ENCODE peak calls at places on chromosomes 3 and 15, in nine cellular contexts. N, M, H, S, E, W, O, D and I are unnamed samples.

GRCh38 chr3:24595801-24596200 is 101.2 kb upstream of the THRB start:
- DNase-seq in H (no peak), M (peak), S (peak), E (no peak), D (no peak), W (no peak), O (no peak), N (no peak), I (no peak)

GRCh38 chr15:25930931-25931330 is 67.8 kb upstream of the ATP10A start:
- DNase-seq in S (no peak), N (no peak), H (no peak), O (no peak), E (no peak), D (no peak), W (no peak), M (no peak), I (no peak)

GRCh38 chr3:40913641-40914040 is 285.7 kb upstream of the CTNNB1 start:
- DNase-seq in O (no peak), E (no peak), M (no peak), W (no peak), D (no peak), N (no peak), H (no peak), S (no peak), I (peak)

GRCh38 chr3:115513411-115513800 is 109.9 kb upstream of the GAP43 start:
- DNase-seq in E (no peak), O (peak), W (no peak), N (no peak), H (no peak), M (no peak), S (no peak), D (no peak), I (no peak)

GRCh38 chr3:69712933-69713332 is 26.3 kb upstream of the MITF start:
- DNase-seq in M (no peak), H (no peak), D (no peak), S (no peak), E (no peak), N (no peak), W (no peak), O (no peak), I (no peak)

GRCh38 chr3:128546646-128547045 is 53.6 kb upstream of the GATA2 start:
- DNase-seq in M (no peak), D (no peak), W (no peak), H (no peak), O (no peak), N (no peak), E (no peak), S (no peak), I (peak)

GRCh38 chr3:99630815-99631214 is 7.6 kb upstream of the COL8A1 start:
- DNase-seq in E (no peak), H (no peak), O (no peak), N (no peak), D (no peak), M (peak), W (no peak), S (no peak), I (no peak)

GRCh38 chr3:32216172-32216783 is 22.2 kb upstream of the CMTM8 start:
- DNase-seq in O (no peak), H (no peak), N (no peak), E (no peak), W (no peak), D (no peak), S (no peak), M (no peak), I (no peak)

GRCh38 chr3:142445816-142446254 is 2.0 kb downstream of the XRN1 start:
- DNase-seq in E (no peak), H (no peak), S (no peak), D (peak), W (no peak), M (peak), N (no peak), O (peak), I (no peak)

GRCh38 chr3:74443102-74443501 is 171.4 kb downstream of the CNTN3 start:
- DNase-seq in O (no peak), H (no peak), M (peak), W (no peak), N (no peak), E (no peak), S (no peak), D (peak), I (no peak)

DNA sequence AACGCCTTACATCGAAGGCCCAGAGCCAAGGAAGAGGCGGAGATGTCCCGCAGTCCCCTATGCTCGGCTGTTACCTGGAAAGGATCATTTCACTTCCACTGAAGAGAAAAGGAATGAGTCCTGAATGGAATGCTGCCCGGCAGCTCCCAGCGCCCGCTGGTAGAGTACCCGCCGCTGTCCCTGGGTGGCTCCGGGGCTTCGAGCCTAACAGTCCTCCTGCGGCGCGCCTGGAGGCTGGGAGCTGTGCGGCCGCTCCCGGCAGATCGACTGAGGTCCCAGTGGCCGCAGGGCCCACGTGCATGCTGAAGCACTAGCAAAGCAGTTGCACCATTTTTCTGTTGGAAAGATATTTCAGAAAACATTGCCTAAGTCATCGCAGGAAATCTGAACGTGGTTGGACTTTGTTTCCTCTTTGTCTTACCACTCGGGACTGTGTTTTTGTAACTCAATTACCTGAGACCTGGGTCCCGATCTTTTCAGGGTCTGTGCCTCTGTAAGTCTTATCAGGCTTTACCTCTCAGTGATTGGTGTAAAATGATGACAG is 984 bp downstream of the RNU6-1 start:
- DNase-seq in O (no peak), H (no peak), W (peak), D (no peak), S (peak), N (no peak), E (peak), M (no peak), I (peak)
- TF ChIP-seq CTCF in O (no peak), H (peak), W (peak), D (no peak), S (no peak), N (no peak), E (no peak), M (no peak), I (no peak)

GRCh38 chr15:90932660-90932991 is 277 bp upstream of the HDDC3 start:
- DNase-seq in O (no peak), H (no peak), M (no peak), W (no peak), E (no peak), D (no peak), S (no peak), N (no peak), I (no peak)
- TF ChIP-seq CTCF in O (no peak), H (no peak), M (no peak), W (peak), E (no peak), D (no peak), S (peak), N (no peak), I (no peak)

GRCh38 chr3:152234657-152235375 is 33.9 kb upstream of the MBNL1 start:
- DNase-seq in S (no peak), H (no peak), O (no peak), E (no peak), W (no peak), D (no peak), M (no peak), N (no peak), I (no peak)
- TF ChIP-seq CTCF in S (no peak), H (no peak), O (no peak), E (no peak), W (no peak), D (no peak), M (no peak), N (no peak), I (no peak)

DNA sequence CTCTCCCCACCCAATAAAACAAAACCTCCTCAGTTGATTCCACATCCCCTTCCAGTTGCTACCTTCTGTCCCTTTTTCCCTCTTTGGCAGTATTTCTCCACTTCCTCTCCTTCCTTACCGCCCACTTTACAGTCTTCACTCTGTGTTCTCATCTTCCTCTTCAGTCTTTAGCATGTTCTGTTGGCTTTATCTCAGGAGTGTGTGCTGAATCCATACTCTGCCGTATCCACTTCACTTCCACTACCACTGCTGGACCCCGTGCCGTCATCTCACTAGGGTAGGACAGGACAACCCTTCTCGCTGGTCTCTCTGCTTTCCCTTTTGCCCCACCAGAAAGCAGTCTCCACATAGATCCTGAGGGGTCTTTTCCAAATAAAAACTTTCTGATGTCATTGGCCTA is 74.3 kb downstream of the FNDC3B start:
- DNase-seq in H (no peak), M (no peak), W (no peak), N (no peak), O (no peak), S (no peak), E (no peak), D (no peak), I (no peak)
- TF ChIP-seq CTCF in H (no peak), M (no peak), W (no peak), N (no peak), O (no peak), S (no peak), E (no peak), D (no peak), I (no peak)

GRCh38 chr3:64030741-64031140 is 7.4 kb upstream of the PSMD6 start:
- DNase-seq in O (peak), H (peak), E (peak), W (peak), M (peak), N (no peak), D (peak), S (peak), I (peak)
- TF ChIP-seq CTCF in O (peak), H (peak), E (peak), W (peak), M (peak), N (peak), D (peak), S (peak), I (peak)

GRCh38 chr3:102536479-102536878 is 101.7 kb downstream of the ZPLD1 start:
- DNase-seq in N (peak), S (no peak), D (peak), E (no peak), W (no peak), H (no peak), M (peak), O (peak), I (no peak)
- TF ChIP-seq CTCF in N (peak), S (no peak), D (peak), E (peak), W (peak), H (peak), M (peak), O (no peak), I (no peak)

DNA sequence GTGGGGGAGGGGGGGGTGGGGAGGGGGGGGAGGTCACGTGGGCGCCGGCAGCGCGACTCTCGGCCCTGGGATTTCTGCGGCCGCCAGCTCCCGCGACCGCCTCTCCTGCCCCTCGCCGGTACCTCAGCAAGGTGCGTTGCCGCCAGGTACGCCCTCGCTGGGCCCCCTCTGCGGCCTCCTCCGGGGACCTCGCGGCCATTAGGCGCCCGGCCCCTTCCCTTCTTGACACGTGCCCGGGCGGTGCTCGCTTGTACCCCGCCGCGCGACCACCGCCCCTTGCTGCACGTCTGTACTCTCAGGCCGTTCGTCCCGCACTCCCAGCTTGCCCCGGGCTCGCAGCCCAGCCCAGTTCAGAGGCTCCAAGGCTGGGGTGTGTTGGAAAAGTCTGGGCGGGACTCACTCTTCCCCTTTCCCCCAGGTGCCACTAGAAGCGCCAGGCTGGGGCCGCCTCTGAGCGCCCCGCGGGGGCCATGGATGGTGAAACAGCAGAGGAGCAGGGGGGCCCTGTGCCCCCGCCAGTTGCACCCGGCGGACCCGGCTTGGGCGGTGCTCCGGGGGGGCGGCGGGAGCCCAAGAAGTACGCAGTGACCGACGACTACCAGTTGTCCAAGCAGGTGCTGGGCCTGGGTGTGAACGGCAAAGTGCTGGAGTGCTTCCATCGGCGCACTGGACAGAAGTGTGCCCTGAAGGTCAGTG is at the start of gene MAPKAPK3:
- DNase-seq in H (peak), N (no peak), D (no peak), O (peak), E (no peak), W (no peak), S (peak), M (peak), I (no peak)
- TF ChIP-seq CTCF in H (no peak), N (no peak), D (no peak), O (no peak), E (no peak), W (peak), S (no peak), M (no peak), I (no peak)

GRCh38 chr3:122307987-122308386 is 17.1 kb upstream of the CSTA start:
- DNase-seq in M (no peak), S (no peak), E (no peak), N (no peak), O (no peak), W (no peak), H (no peak), D (no peak), I (no peak)

GRCh38 chr3:122306622-122306953 is 18.5 kb upstream of the CSTA start:
- DNase-seq in E (no peak), O (no peak), M (no peak), H (no peak), N (no peak), D (no peak), W (no peak), S (no peak), I (no peak)

GRCh38 chr3:122310361-122310760 is 14.7 kb upstream of the CSTA start:
- DNase-seq in W (no peak), N (no peak), E (no peak), S (no peak), O (no peak), D (no peak), H (no peak), M (peak), I (no peak)

GRCh38 chr3:122307288-122307687 is 17.8 kb upstream of the CSTA start:
- DNase-seq in M (no peak), D (no peak), E (no peak), O (no peak), N (no peak), W (no peak), H (no peak), S (no peak), I (no peak)

DNA sequence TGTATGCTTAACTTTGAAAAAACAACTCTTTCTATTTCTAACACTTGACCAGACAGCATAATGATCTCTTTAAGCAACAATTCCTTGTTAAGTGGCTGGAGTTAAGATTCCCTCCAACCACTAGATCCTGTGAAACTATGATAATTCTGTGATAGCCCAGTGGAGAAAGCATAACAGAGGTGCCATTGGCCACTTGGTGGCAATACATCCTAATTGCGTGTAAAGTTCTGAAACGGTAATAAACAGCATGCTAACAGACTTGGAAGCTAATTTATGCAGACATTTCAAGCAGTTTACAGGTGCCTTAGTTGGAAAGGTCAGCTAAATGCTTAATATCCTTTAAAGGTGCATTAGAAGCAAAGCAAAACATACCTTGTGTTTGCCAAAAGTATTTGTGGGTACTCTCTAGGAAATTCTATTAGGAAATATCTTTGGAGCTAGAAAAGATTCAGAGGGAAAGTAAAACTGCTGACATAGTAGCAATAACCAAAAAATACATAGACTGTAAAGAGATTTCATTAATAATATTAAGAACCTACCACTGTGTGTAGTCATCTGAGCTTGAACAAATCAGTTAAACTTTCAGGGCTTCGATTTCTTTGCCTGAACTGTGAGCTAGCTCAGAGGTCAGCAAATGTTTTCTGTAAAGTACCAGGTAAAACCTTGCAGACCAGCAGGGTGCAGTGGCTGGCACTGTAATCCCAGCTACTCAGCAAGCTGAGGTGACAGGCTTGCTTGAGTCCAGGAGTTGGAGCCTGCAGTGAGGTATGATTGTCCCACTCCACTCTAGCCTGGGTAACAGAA is 19.0 kb upstream of the CSTA start:
- DNase-seq in D (no peak), O (no peak), W (peak), S (peak), E (no peak), N (no peak), H (no peak), M (peak), I (no peak)
- TF ChIP-seq CTCF in D (no peak), O (no peak), W (peak), S (peak), E (no peak), N (no peak), H (no peak), M (peak), I (no peak)

GRCh38 chr3:146594843-146595482 is 10.2 kb downstream of the PLSCR5 start:
- DNase-seq in H (no peak), O (peak), N (no peak), W (no peak), D (peak), M (peak), E (no peak), S (no peak), I (no peak)
- TF ChIP-seq CTCF in H (peak), O (peak), N (peak), W (peak), D (peak), M (peak), E (peak), S (peak), I (no peak)

GRCh38 chr3:118548434-118548833 is 486.2 kb downstream of the IGSF11 start:
- DNase-seq in D (no peak), M (peak), W (no peak), O (peak), N (no peak), H (no peak), E (no peak), S (no peak), I (no peak)

GRCh38 chr3:118544458-118544857 is 490.2 kb downstream of the IGSF11 start:
- DNase-seq in H (no peak), M (peak), W (peak), S (peak), N (no peak), E (no peak), O (no peak), D (no peak), I (no peak)

GRCh38 chr3:118554148-118554819 is 480.4 kb downstream of the IGSF11 start:
- DNase-seq in N (no peak), E (no peak), W (no peak), M (no peak), S (no peak), O (no peak), D (no peak), H (no peak), I (no peak)

GRCh38 chr3:118550556-118550955 is 484.1 kb downstream of the IGSF11 start:
- DNase-seq in S (no peak), W (no peak), M (no peak), N (no peak), E (no peak), D (no peak), O (no peak), H (no peak), I (no peak)

DNA sequence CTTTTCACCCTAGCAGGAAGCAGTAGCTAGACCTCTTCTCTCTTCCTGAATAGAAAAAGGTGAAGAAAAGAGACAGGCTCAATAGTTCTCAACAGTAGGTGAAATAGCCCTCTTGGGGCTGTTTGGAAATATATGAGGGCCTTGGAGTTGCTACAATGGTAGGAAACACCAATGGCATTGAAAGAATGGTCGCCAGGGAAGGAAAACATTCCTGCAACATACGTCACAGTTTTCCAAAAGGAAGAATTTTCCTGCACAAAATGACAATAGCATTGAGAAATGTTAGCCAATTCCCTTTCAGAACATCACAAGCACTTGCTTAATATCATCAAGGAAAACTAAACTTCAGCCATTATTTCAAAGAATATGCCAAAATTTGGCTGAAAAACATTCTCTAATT is 484.5 kb downstream of the IGSF11 start:
- DNase-seq in D (no peak), M (no peak), O (peak), H (no peak), S (no peak), W (no peak), N (no peak), E (peak), I (no peak)
- TF ChIP-seq CTCF in D (no peak), M (no peak), O (no peak), H (no peak), S (no peak), W (no peak), N (no peak), E (no peak), I (no peak)